ENCODE peak calls at places on chromosomes 6 and 20, in four cellular contexts. I is NCI-H2171, Z is left ventricle myocardium inferior, A is EL. W is an unnamed sample.

GRCh38 chr6:69768664-69769063 is 28.1 kb downstream of the LMBRD1 start:
- DNase-seq in I (no peak), Z (no peak), A (no peak), W (no peak)

GRCh38 chr6:3297909-3298308 is 39.2 kb downstream of the PSMG4 start:
- DNase-seq in I (no peak), Z (no peak), A (no peak), W (no peak)

GRCh38 chr6:37600287-37600916 is 97.3 kb downstream of the MDGA1 start:
- DNase-seq in I (peak; percentile 60), Z (no peak), A (no peak), W (no peak)

GRCh38 chr6:12582421-12583110 is 134.0 kb upstream of the PHACTR1 start:
- DNase-seq in I (no peak), Z (no peak), A (no peak), W (no peak)

GRCh38 chr6:87139236-87139635 is 16.1 kb upstream of the ZNF292 start:
- DNase-seq in I (peak; percentile 39), Z (no peak), A (peak; percentile 61), W (peak; percentile 65)

GRCh38 chr6:14254505-14254904 is 136.9 kb downstream of the CD83 start:
- DNase-seq in I (no peak), Z (no peak), A (no peak), W (no peak)

GRCh38 chr20:62208061-62208804 is 11.8 kb downstream of the HRH3 start:
- DNase-seq in I (no peak), Z (no peak), A (no peak), W (no peak)

GRCh38 chr6:4820704-4821276 is 44.6 kb downstream of the CDYL start:
- DNase-seq in I (no peak), Z (no peak), A (peak; percentile 68), W (peak; percentile 31)

GRCh38 chr6:117399924-117400323 is 25.8 kb downstream of the ROS1 start:
- DNase-seq in I (no peak), Z (no peak), A (peak; percentile 15), W (peak; percentile 38)

GRCh38 chr20:46011631-46012482 is 3.1 kb downstream of the MMP9 start:
- DNase-seq in I (no peak), Z (peak; percentile 60), A (peak; percentile 80), W (no peak)

GRCh38 chr6:26003102-26003694 is 40.6 kb downstream of the TRIM38 start:
- DNase-seq in I (peak; percentile 29), Z (no peak), A (peak; percentile 59), W (peak; percentile 64)

GRCh38 chr6:43506667-43507471 is 3.3 kb downstream of the LRRC73 start:
- DNase-seq in I (peak; percentile 35), Z (peak; percentile 70), A (peak; percentile 80), W (peak; percentile 80)

GRCh38 chr6:85751374-85752055 is 108.8 kb upstream of the SYNCRIP start:
- DNase-seq in I (no peak), Z (no peak), A (no peak), W (no peak)

GRCh38 chr20:46558511-46558959 is 8.1 kb upstream of the OCSTAMP start:
- DNase-seq in I (peak; percentile 47), Z (no peak), A (peak; percentile 90), W (peak; percentile 80)

GRCh38 chr6:44253307-44254101 is 3.8 kb downstream of the SLC35B2 start:
- DNase-seq in I (no peak), Z (no peak), A (peak; percentile 65), W (peak; percentile 66)

GRCh38 chr20:18695175-18695574 is 107.3 kb downstream of the DTD1 start:
- DNase-seq in I (no peak), Z (no peak), A (no peak), W (no peak)

GRCh38 chr6:109349419-109349987 is 32.8 kb downstream of the CD164 start:
- DNase-seq in I (no peak), Z (no peak), A (peak; percentile 50), W (peak; percentile 58)

GRCh38 chr6:169086020-169086419 is 167.6 kb downstream of the THBS2 start:
- DNase-seq in I (no peak), Z (no peak), A (no peak), W (no peak)

GRCh38 chr6:44250067-44250717 is 3.3 kb downstream of the HSP90AB1 start:
- DNase-seq in I (no peak), Z (no peak), A (no peak), W (no peak)

GRCh38 chr6:106782524-106783265 is 153.3 kb downstream of the QRSL1 start:
- DNase-seq in I (no peak), Z (no peak), A (no peak), W (no peak)

GRCh38 chr6:10964684-10965083 is 77.8 kb downstream of the SYCP2L start:
- DNase-seq in I (no peak), Z (no peak), A (no peak), W (no peak)

GRCh38 chr6:81241717-81242116 is 510.8 kb downstream of the TENT5A start:
- DNase-seq in I (no peak), Z (no peak), A (peak; percentile 35), W (peak; percentile 45)

GRCh38 chr20:44448753-44449546 is 26.7 kb upstream of the TTPAL start:
- DNase-seq in I (no peak), Z (no peak), A (peak; percentile 27), W (peak; percentile 36)

GRCh38 chr20:63977392-63978276 is 1.8 kb downstream of the SAMD10 start:
- DNase-seq in I (no peak), Z (no peak), A (peak; percentile 87), W (peak; percentile 71)

GRCh38 chr6:84709121-84709520 is 55.3 kb downstream of the TBX18 start:
- DNase-seq in I (no peak), Z (no peak), A (no peak), W (no peak)

GRCh38 chr6:31736768-31737314 is 511 bp upstream of the CLIC1 start:
- DNase-seq in I (no peak), Z (no peak), A (no peak), W (no peak)

GRCh38 chr20:3890410-3890751 is 1.2 kb downstream of the PANK2 start:
- DNase-seq in I (peak; percentile 27), Z (no peak), A (peak; percentile 46), W (peak; percentile 47)

GRCh38 chr6:7159790-7160525 is 52.2 kb downstream of the RREB1 start:
- DNase-seq in I (no peak), Z (no peak), A (no peak), W (no peak)

GRCh38 chr20:63103402-63104311 is 96.9 kb upstream of the BHLHE23 start:
- DNase-seq in I (no peak), Z (no peak), A (peak; percentile 11), W (no peak)

GRCh38 chr6:112269165-112269564 is 14.8 kb upstream of the LAMA4 start:
- DNase-seq in I (no peak), Z (no peak), A (peak; percentile 37), W (peak; percentile 54)

GRCh38 chr6:72819609-72820008 is 197.7 kb downstream of the KCNQ5 start:
- DNase-seq in I (no peak), Z (no peak), A (no peak), W (peak; percentile 53)

GRCh38 chr6:27188206-27188884 is 59.2 kb upstream of the PRSS16 start:
- DNase-seq in I (no peak), Z (peak; percentile 28), A (peak; percentile 87), W (peak; percentile 83)

GRCh38 chr6:7701212-7701834 is 24.6 kb upstream of the BMP6 start:
- DNase-seq in I (no peak), Z (no peak), A (no peak), W (no peak)

GRCh38 chr20:59667981-59668515 is 63.7 kb downstream of the PHACTR3 start:
- DNase-seq in I (no peak), Z (no peak), A (no peak), W (no peak)

GRCh38 chr6:166508726-166509125 is 77.8 kb downstream of the RAMACL start:
- DNase-seq in I (no peak), Z (no peak), A (no peak), W (no peak)

W was measured in MCF 10A.